ENCODE peak calls at places on chromosomes 13 and 19, in seven cellular contexts. L is OCI-LY7, G is H54, R is NCI-H2171 treated with DMSO at 0.1 percent for 48 hours, C is small intestine, F is GM19239, Y is fibroblast of mammary gland. M is an unnamed sample.

GRCh38 chr19:52670046-52670445 is 31.9 kb upstream of the ZNF83 start:
- DNase-seq in R (no peak), Y (no peak), F (no peak), G (no peak), L (no peak), C (no peak), M (no peak)

GRCh38 chr13:49351871-49352270 is 92.0 kb downstream of the CAB39L start:
- DNase-seq in G (no peak), C (no peak), F (no peak), R (no peak), Y (no peak), L (no peak), M (no peak)

GRCh38 chr13:62296812-62297211 is 881.2 kb upstream of the PCDH20 start:
- DNase-seq in L (no peak), G (no peak), F (no peak), Y (no peak), R (no peak), C (no peak), M (no peak)

GRCh38 chr13:90956036-90956435 is 391.5 kb upstream of the MIR17HG start:
- DNase-seq in R (no peak), F (no peak), Y (no peak), G (no peak), L (no peak), C (no peak), M (no peak)

GRCh38 chr13:40420160-40420740 is 246.2 kb downstream of the FOXO1 start:
- DNase-seq in R (no peak), L (no peak), Y (no peak), C (no peak), G (no peak), F (no peak), M (no peak)

GRCh38 chr13:51733656-51734334 is 70.2 kb downstream of the DHRS12 start:
- DNase-seq in R (peak; percentile 8), L (no peak), F (no peak), Y (no peak), G (no peak), C (peak; percentile 48), M (no peak)

GRCh38 chr13:99992912-99993311 is 11.3 kb downstream of the ZIC2 start:
- DNase-seq in R (no peak), L (no peak), C (no peak), Y (no peak), F (no peak), G (no peak), M (no peak)

GRCh38 chr13:49366841-49367240 is 77.0 kb downstream of the CAB39L start:
- DNase-seq in R (no peak), Y (peak; percentile 26), L (no peak), C (no peak), F (no peak), G (no peak), M (no peak)

GRCh38 chr13:30133976-30134375 is 173.4 kb downstream of the KATNAL1 start:
- DNase-seq in C (no peak), G (no peak), Y (no peak), F (no peak), R (no peak), L (no peak), M (no peak)

GRCh38 chr19:13012690-13013608 is 17.7 kb downstream of the NFIX start:
- DNase-seq in L (no peak), Y (peak; percentile 85), G (peak; percentile 80), F (no peak), R (no peak), C (peak; percentile 88), M (peak; percentile 50)

GRCh38 chr13:21853779-21854178 is 182.9 kb downstream of the FGF9 start:
- DNase-seq in Y (no peak), L (no peak), G (no peak), F (no peak), R (no peak), C (no peak), M (no peak)

GRCh38 chr19:16005925-16006324 is 57.1 kb downstream of the OR10H4 start:
- DNase-seq in G (no peak), Y (no peak), L (no peak), C (no peak), F (no peak), R (no peak), M (no peak)

M was measured in Karpas-422.